ENCODE peak calls at places on chromosomes 12 and 14, in four cellular contexts. G is NCI-H1436, X is cardiac fibroblast, P is NCI-H1092 treated with DMSO at 0.1 percent for 48 hours. Q is an unnamed sample.

GRCh38 chr14:69398053-69398817 is at the start of the genes ERH and SLC39A9:
- DNase-seq in X (peak), G (peak), P (peak), Q (peak)

GRCh38 chr14:88831285-88831684 is 6.8 kb downstream of the TTC8 start:
- DNase-seq in G (no peak), X (peak), P (no peak), Q (no peak)

GRCh38 chr12:5344131-5344530 is 87.8 kb upstream of the NTF3 start:
- DNase-seq in X (no peak), P (no peak), G (no peak), Q (no peak)

GRCh38 chr12:50550530-50551223 is 45.9 kb downstream of the DIP2B start:
- DNase-seq in X (peak), G (no peak), P (no peak), Q (no peak)

GRCh38 chr14:68792022-68792829 is 641 bp downstream of the ZFP36L1 start:
- DNase-seq in G (no peak), P (no peak), X (peak), Q (no peak)

GRCh38 chr14:67413806-67414769 is 2.1 kb upstream of the PLEK2 start:
- DNase-seq in P (no peak), X (peak), G (no peak), Q (no peak)

GRCh38 chr14:91252901-91253794 is 8.6 kb upstream of the GPR68 start:
- DNase-seq in P (no peak), X (no peak), G (no peak), Q (peak)

GRCh38 chr14:104265918-104266642 is 127.7 kb downstream of the KIF26A start:
- DNase-seq in X (no peak), P (no peak), G (no peak), Q (no peak)

GRCh38 chr12:99130808-99131538 is 485.9 kb downstream of the APAF1 start:
- DNase-seq in P (no peak), X (peak), G (no peak), Q (no peak)

GRCh38 chr12:110896559-110896958 is 23.8 kb downstream of the MYL2 start:
- DNase-seq in G (no peak), X (no peak), P (no peak), Q (no peak)

GRCh38 chr12:56216461-56216860 is 5.3 kb downstream of the RNF41 start:
- DNase-seq in G (no peak), X (no peak), P (no peak), Q (no peak)

GRCh38 chr12:113818833-113819232 is 147.3 kb downstream of the RBM19 start:
- DNase-seq in G (no peak), P (no peak), X (peak), Q (no peak)

GRCh38 chr14:52918486-52918885 is 32.4 kb downstream of the FERMT2 start:
- DNase-seq in G (no peak), P (no peak), X (peak), Q (no peak)

GRCh38 chr14:88013750-88014349 is 8.9 kb downstream of the GPR65 start:
- DNase-seq in G (peak), X (peak), P (peak), Q (peak)

GRCh38 chr14:87233806-87234384 is 759.1 kb downstream of the GALC start:
- DNase-seq in X (no peak), G (no peak), P (no peak), Q (no peak)

GRCh38 chr12:25591132-25591531 is 38.0 kb upstream of the LMNTD1 start:
- DNase-seq in P (no peak), X (no peak), G (no peak), Q (no peak)

GRCh38 chr12:54294152-54294913 is 6.5 kb downstream of the NFE2 start:
- DNase-seq in X (peak), P (peak), G (peak), Q (peak)

GRCh38 chr12:111437816-111438454 is 32.2 kb downstream of the SH2B3 start:
- DNase-seq in G (no peak), P (no peak), X (peak), Q (no peak)

GRCh38 chr12:34402228-34402898 is 380.1 kb downstream of the ALG10 start:
- DNase-seq in X (no peak), P (no peak), G (no peak), Q (no peak)

GRCh38 chr14:64628940-64629403 is 75.3 kb upstream of the PLEKHG3 start:
- DNase-seq in X (peak), P (no peak), G (no peak), Q (no peak)

GRCh38 chr12:27148373-27148772 is 66.0 kb upstream of the C12orf71 start:
- DNase-seq in P (no peak), G (no peak), X (no peak), Q (no peak)

GRCh38 chr12:95218164-95218851 is 701 bp downstream of the VEZT start:
- DNase-seq in P (peak), G (peak), X (peak), Q (peak)

GRCh38 chr12:14982562-14982961 is 9.7 kb downstream of the PDE6H start:
- DNase-seq in X (peak), G (no peak), P (no peak), Q (no peak)

GRCh38 chr12:6603095-6603567 is 4.0 kb downstream of the CHD4 start:
- DNase-seq in P (no peak), G (no peak), X (peak), Q (no peak)

GRCh38 chr14:36738269-36738668 is 76.6 kb downstream of the PAX9 start:
- DNase-seq in X (no peak), P (no peak), G (no peak), Q (no peak)

GRCh38 chr12:88393017-88393767 is 187.1 kb downstream of the KITLG start:
- DNase-seq in X (peak), G (no peak), P (no peak), Q (peak)

GRCh38 chr14:76768201-76768656 is 7.0 kb downstream of the VASH1 start:
- DNase-seq in X (no peak), P (no peak), G (peak), Q (peak)

GRCh38 chr12:130026608-130027176 is 122.9 kb upstream of the TMEM132D start:
- DNase-seq in P (peak), G (peak), X (peak), Q (peak)

Q was measured in COR-L47.